ENCODE peak calls at places on chromosomes 4 and X, in eight cellular contexts. Q, Y, K, W, I, E, M and S are unnamed samples.

GRCh38 chr4:87989765-87990164 is 14.3 kb downstream of the SPP1 start:
- DNase-seq in Q (no peak), Y (no peak), K (no peak), W (no peak), I (no peak), E (no peak), M (no peak), S (no peak)

GRCh38 chr4:88018471-88018870 is 11.0 kb downstream of the PKD2 start:
- DNase-seq in Q (no peak), Y (peak), K (no peak), W (peak), I (no peak), E (no peak), M (peak), S (no peak)

GRCh38 chrX:153417637-153418036 is 6.4 kb downstream of the ZFP92 start:
- DNase-seq in Q (no peak), Y (no peak), K (no peak), W (no peak), I (no peak), E (no peak), M (no peak), S (no peak)

GRCh38 chrX:69203367-69204037 is 38.2 kb upstream of the PJA1 start:
- DNase-seq in Q (no peak), Y (no peak), K (no peak), W (no peak), I (no peak), E (peak), M (no peak), S (no peak)

GRCh38 chr4:132056466-132056865 is 1092.6 kb upstream of the PCDH10 start:
- DNase-seq in Q (no peak), Y (no peak), K (no peak), W (peak), I (no peak), E (no peak), M (no peak), S (no peak)

GRCh38 chr4:82381661-82382284 is 8.0 kb upstream of the HNRNPD start:
- DNase-seq in Q (no peak), Y (no peak), K (no peak), W (no peak), I (no peak), E (no peak), M (no peak), S (no peak)

GRCh38 chrX:70461026-70461425 is 16.4 kb downstream of the DLG3 start:
- DNase-seq in Q (no peak), Y (no peak), K (no peak), W (no peak), I (no peak), E (no peak), M (no peak), S (no peak)

GRCh38 chr4:161360982-161361381 is 802.8 kb downstream of the FSTL5 start:
- DNase-seq in Q (no peak), Y (no peak), K (no peak), W (no peak), I (no peak), E (no peak), M (no peak), S (no peak)

GRCh38 chr4:55635760-55636621 is at the start of gene NMU:
- DNase-seq in Q (peak), Y (no peak), K (peak), W (peak), I (peak), E (peak), M (peak), S (peak)

GRCh38 chr4:142846105-142846728 is at the start of gene INPP4B:
- DNase-seq in Q (peak), Y (peak), K (peak), W (peak), I (peak), E (peak), M (peak), S (no peak)

GRCh38 chrX:107574711-107575110 is 53.6 kb upstream of the PRPS1 start:
- DNase-seq in Q (no peak), Y (no peak), K (no peak), W (peak), I (no peak), E (no peak), M (no peak), S (no peak)

GRCh38 chr4:83767017-83767541 is 231.2 kb downstream of the GPAT3 start:
- DNase-seq in Q (no peak), Y (no peak), K (no peak), W (no peak), I (no peak), E (no peak), M (no peak), S (no peak)

GRCh38 chr4:83768146-83768545 is 232.2 kb downstream of the GPAT3 start:
- DNase-seq in Q (no peak), Y (no peak), K (no peak), W (no peak), I (no peak), E (no peak), M (no peak), S (no peak)

GRCh38 chr4:83772680-83773079 is 236.8 kb downstream of the GPAT3 start:
- DNase-seq in Q (no peak), Y (no peak), K (no peak), W (peak), I (no peak), E (no peak), M (no peak), S (no peak)

DNA sequence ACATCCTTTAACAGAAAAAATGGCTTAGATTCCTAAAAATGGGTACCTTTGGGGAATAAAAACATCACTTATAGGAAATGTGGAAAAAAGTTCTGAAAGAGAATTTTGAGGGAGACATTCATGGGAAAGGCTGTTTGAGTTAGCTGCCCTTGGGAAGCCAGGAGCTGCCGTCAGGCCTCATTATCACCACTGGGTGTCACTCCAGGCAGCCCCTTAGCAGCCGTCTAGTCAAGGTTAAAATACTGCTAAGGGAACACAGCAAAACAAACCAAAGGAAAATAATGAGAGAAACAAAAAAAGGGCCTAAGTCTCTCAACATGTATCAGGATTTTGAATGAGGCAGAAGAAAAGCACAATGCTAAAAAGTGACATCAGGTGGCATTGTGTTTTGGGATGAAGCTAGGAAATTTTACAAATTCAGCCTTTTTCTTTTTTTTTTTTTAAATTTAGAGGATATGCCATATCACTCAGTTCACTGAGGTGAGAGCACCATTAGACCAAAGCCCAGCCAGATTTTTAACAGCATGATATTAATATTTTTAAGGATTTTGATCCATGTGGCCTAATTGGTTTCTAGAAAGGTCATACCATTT is 235.3 kb downstream of the GPAT3 start:
- DNase-seq in Q (peak), Y (no peak), K (no peak), W (peak), I (peak), E (no peak), M (peak), S (no peak)
- TF ChIP-seq CTCF in Q (peak), Y (no peak), K (peak), W (peak), I (peak), E (no peak), M (peak), S (no peak)

DNA sequence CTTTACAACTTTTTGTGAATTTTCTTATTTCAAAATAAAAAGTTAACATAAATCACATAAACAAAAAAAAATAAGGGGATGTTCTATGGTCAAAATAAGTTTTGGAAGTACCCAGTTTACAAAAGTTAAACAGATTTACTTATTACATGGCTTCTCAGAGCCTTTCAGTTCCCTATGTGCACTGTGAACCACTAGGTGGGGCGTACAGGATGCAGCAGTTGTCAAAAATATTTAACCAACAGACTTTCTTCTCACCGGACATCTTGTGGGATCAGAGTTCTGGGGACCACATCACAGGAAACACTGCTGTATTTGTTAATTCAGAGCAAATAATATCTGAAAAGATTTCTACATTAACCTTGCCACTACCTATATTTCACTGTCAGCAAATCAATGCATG is 74.1 kb downstream of the SMARCA1 start:
- DNase-seq in Q (no peak), Y (no peak), K (no peak), W (no peak), I (no peak), E (no peak), M (no peak), S (no peak)
- TF ChIP-seq CTCF in Q (no peak), Y (no peak), K (no peak), W (peak), I (peak), E (no peak), M (no peak), S (no peak)

GRCh38 chr4:90030953-90031352 is 96.2 kb upstream of the CCSER1 start:
- DNase-seq in Q (no peak), Y (no peak), K (no peak), W (no peak), I (peak), E (no peak), M (no peak), S (no peak)
- TF ChIP-seq CTCF in Q (no peak), Y (no peak), K (peak), W (peak), I (peak), E (no peak), M (no peak), S (no peak)

GRCh38 chr4:40546506-40546905 is 83.2 kb downstream of the RBM47 start:
- DNase-seq in Q (no peak), Y (no peak), K (peak), W (no peak), I (no peak), E (no peak), M (no peak), S (no peak)
- TF ChIP-seq CTCF in Q (no peak), Y (no peak), K (no peak), W (no peak), I (no peak), E (no peak), M (no peak), S (no peak)

GRCh38 chr4:31041385-31041784 is 321.2 kb downstream of the PCDH7 start:
- DNase-seq in Q (no peak), Y (no peak), K (no peak), W (no peak), I (no peak), E (no peak), M (no peak), S (no peak)

GRCh38 chr4:31051151-31051550 is 331.0 kb downstream of the PCDH7 start:
- DNase-seq in Q (no peak), Y (no peak), K (no peak), W (no peak), I (no peak), E (no peak), M (no peak), S (no peak)

GRCh38 chr4:31045151-31045550 is 325.0 kb downstream of the PCDH7 start:
- DNase-seq in Q (no peak), Y (no peak), K (no peak), W (no peak), I (no peak), E (no peak), M (no peak), S (no peak)

GRCh38 chr4:31043382-31044062 is 323.4 kb downstream of the PCDH7 start:
- DNase-seq in Q (no peak), Y (no peak), K (no peak), W (no peak), I (no peak), E (no peak), M (no peak), S (no peak)

GRCh38 chr4:31045724-31046318 is 325.7 kb downstream of the PCDH7 start:
- DNase-seq in Q (no peak), Y (no peak), K (no peak), W (peak), I (no peak), E (no peak), M (no peak), S (no peak)
- TF ChIP-seq CTCF in Q (peak), Y (no peak), K (peak), W (peak), I (peak), E (no peak), M (peak), S (no peak)

GRCh38 chrX:12961191-12961718 is 13.7 kb upstream of the TMSB4X start:
- DNase-seq in Q (no peak), Y (no peak), K (no peak), W (no peak), I (no peak), E (no peak), M (no peak), S (no peak)
- TF ChIP-seq CTCF in Q (no peak), Y (no peak), K (no peak), W (no peak), I (no peak), E (no peak), M (no peak), S (no peak)

GRCh38 chrX:6226053-6226645 is 2.5 kb downstream of the NLGN4X start:
- DNase-seq in Q (peak), Y (no peak), K (no peak), W (peak), I (peak), E (no peak), M (no peak), S (no peak)
- TF ChIP-seq CTCF in Q (no peak), Y (no peak), K (no peak), W (no peak), I (no peak), E (no peak), M (no peak), S (no peak)

GRCh38 chr4:18405054-18405453 is 383.5 kb upstream of the LCORL start:
- DNase-seq in Q (no peak), Y (no peak), K (no peak), W (no peak), I (no peak), E (no peak), M (no peak), S (no peak)
- TF ChIP-seq CTCF in Q (no peak), Y (no peak), K (no peak), W (no peak), I (no peak), E (no peak), M (no peak), S (no peak)

GRCh38 chr4:150960818-150961217 is 54.3 kb downstream of the LRBA start:
- DNase-seq in Q (no peak), Y (no peak), K (peak), W (no peak), I (peak), E (no peak), M (no peak), S (no peak)

GRCh38 chr4:150964754-150965153 is 50.3 kb downstream of the LRBA start:
- DNase-seq in Q (no peak), Y (no peak), K (no peak), W (no peak), I (no peak), E (no peak), M (no peak), S (no peak)

GRCh38 chr4:150962245-150962644 is 52.8 kb downstream of the LRBA start:
- DNase-seq in Q (no peak), Y (no peak), K (no peak), W (no peak), I (no peak), E (no peak), M (no peak), S (no peak)

GRCh38 chr4:150961566-150961965 is 53.5 kb downstream of the LRBA start:
- DNase-seq in Q (no peak), Y (no peak), K (no peak), W (no peak), I (no peak), E (no peak), M (no peak), S (no peak)

GRCh38 chr4:150960079-150960478 is 55.0 kb downstream of the LRBA start:
- DNase-seq in Q (no peak), Y (no peak), K (no peak), W (no peak), I (no peak), E (no peak), M (no peak), S (no peak)
- TF ChIP-seq CTCF in Q (peak), Y (no peak), K (peak), W (peak), I (peak), E (peak), M (peak), S (no peak)